ENCODE peak calls at places on chromosome 4, in five cellular contexts. I, A, P, Q and H are unnamed samples.

GRCh38 chr4:38674206-38675144 is 10.5 kb downstream of the KLF3 start:
- DNase-seq in I (no peak), A (no peak), P (no peak), Q (no peak), H (no peak)

GRCh38 chr4:92387459-92388069 is 83.8 kb downstream of the GRID2 start:
- DNase-seq in I (no peak), A (no peak), P (no peak), Q (no peak), H (no peak)

GRCh38 chr4:89364559-89364958 is 57.0 kb upstream of the GPRIN3 start:
- DNase-seq in I (no peak), A (no peak), P (no peak), Q (no peak), H (no peak)

GRCh38 chr4:172147702-172148101 is 334.5 kb downstream of the GALNTL6 start:
- DNase-seq in I (no peak), A (no peak), P (no peak), Q (no peak), H (no peak)

GRCh38 chr4:16757080-16757521 is 141.3 kb downstream of the LDB2 start:
- DNase-seq in I (no peak), A (no peak), P (no peak), Q (no peak), H (no peak)

GRCh38 chr4:53676402-53676871 is 85.2 kb upstream of the LNX1 start:
- DNase-seq in I (no peak), A (no peak), P (no peak), Q (no peak), H (no peak)

GRCh38 chr4:151434183-151434860 is 25.3 kb downstream of the FHIP1A start:
- DNase-seq in I (no peak), A (no peak), P (no peak), Q (no peak), H (no peak)

GRCh38 chr4:26619784-26620183 is 35.9 kb downstream of the TBC1D19 start:
- DNase-seq in I (no peak), A (no peak), P (no peak), Q (no peak), H (no peak)

GRCh38 chr4:147777456-147778091 is 45.7 kb downstream of the ARHGAP10 start:
- DNase-seq in I (no peak), A (no peak), P (no peak), Q (no peak), H (peak)

GRCh38 chr4:141609243-141609642 is 27.1 kb upstream of the IL15 start:
- DNase-seq in I (no peak), A (peak), P (no peak), Q (no peak), H (no peak)

GRCh38 chr4:36420111-36420679 is 138.8 kb downstream of the DTHD1 start:
- DNase-seq in I (no peak), A (no peak), P (no peak), Q (no peak), H (no peak)

GRCh38 chr4:119039779-119040178 is 95.9 kb upstream of the MYOZ2 start:
- DNase-seq in I (no peak), A (no peak), P (no peak), Q (no peak), H (no peak)

GRCh38 chr4:32569844-32570243 is 1849.7 kb downstream of the PCDH7 start:
- DNase-seq in I (no peak), A (no peak), P (no peak), Q (no peak), H (no peak)

GRCh38 chr4:152784490-152785195 is 4.9 kb downstream of the ARFIP1 start:
- DNase-seq in I (no peak), A (no peak), P (no peak), Q (peak), H (no peak)

GRCh38 chr4:181245326-181245725 is 997.9 kb upstream of the TENM3 start:
- DNase-seq in I (no peak), A (no peak), P (no peak), Q (no peak), H (no peak)

GRCh38 chr4:100286601-100287000 is 96.3 kb upstream of the DDIT4L start:
- DNase-seq in I (no peak), A (no peak), P (no peak), Q (no peak), H (no peak)

GRCh38 chr4:8303485-8304281 is 34.1 kb downstream of the HTRA3 start:
- DNase-seq in I (peak), A (no peak), P (no peak), Q (no peak), H (no peak)

GRCh38 chr4:104589264-104589868 is 94.7 kb upstream of the CXXC4 start:
- DNase-seq in I (no peak), A (no peak), P (no peak), Q (no peak), H (no peak)

GRCh38 chr4:73984736-73985527 is 3.1 kb downstream of the PPBP start:
- DNase-seq in I (no peak), A (no peak), P (no peak), Q (no peak), H (no peak)

GRCh38 chr4:64144994-64145393 is 264.3 kb downstream of the TECRL start:
- DNase-seq in I (no peak), A (no peak), P (no peak), Q (peak), H (no peak)

GRCh38 chr4:104979083-104979760 is 167.5 kb upstream of the TET2 start:
- DNase-seq in I (no peak), A (no peak), P (no peak), Q (no peak), H (no peak)

GRCh38 chr4:70564033-70564432 is 28.0 kb upstream of the AMBN start:
- DNase-seq in I (no peak), A (no peak), P (no peak), Q (no peak), H (no peak)

GRCh38 chr4:164945146-164945545 is 32.3 kb downstream of the TRIM61 start:
- DNase-seq in I (no peak), A (no peak), P (no peak), Q (no peak), H (no peak)

GRCh38 chr4:76830612-76831474 is 67.1 kb downstream of the SOWAHB start:
- DNase-seq in I (no peak), A (no peak), P (no peak), Q (peak), H (peak)

GRCh38 chr4:71004281-71004851 is 10.9 kb downstream of the DCK start:
- DNase-seq in I (no peak), A (no peak), P (no peak), Q (no peak), H (no peak)

GRCh38 chr4:145482209-145483021 is 762 bp downstream of the SMAD1 start:
- DNase-seq in I (peak), A (peak), P (peak), Q (peak), H (peak)

GRCh38 chr4:1368421-1369090 is 21.5 kb downstream of the UVSSA start:
- DNase-seq in I (peak), A (no peak), P (no peak), Q (no peak), H (no peak)

GRCh38 chr4:57553695-57554094 is 443.5 kb upstream of the IGFBP7 start:
- DNase-seq in I (no peak), A (no peak), P (no peak), Q (no peak), H (no peak)

GRCh38 chr4:41304221-41304620 is 47.5 kb downstream of the UCHL1 start:
- DNase-seq in I (no peak), A (no peak), P (no peak), Q (no peak), H (no peak)

GRCh38 chr4:20878806-20879205 is 178.5 kb downstream of the PACRGL start:
- DNase-seq in I (no peak), A (no peak), P (no peak), Q (no peak), H (no peak)

GRCh38 chr4:138677651-138678202 is 337.9 kb upstream of the NOCT start:
- DNase-seq in I (no peak), A (no peak), P (no peak), Q (no peak), H (no peak)

GRCh38 chr4:38091636-38092035 is 131.4 kb downstream of the PTTG2 start:
- DNase-seq in I (no peak), A (no peak), P (no peak), Q (no peak), H (no peak)

GRCh38 chr4:8470451-8471024 is 30.0 kb downstream of the TRMT44 start:
- DNase-seq in I (no peak), A (no peak), P (no peak), Q (no peak), H (no peak)

GRCh38 chr4:148044889-148045352 is 313.0 kb downstream of the ARHGAP10 start:
- DNase-seq in I (no peak), A (no peak), P (peak), Q (no peak), H (no peak)

GRCh38 chr4:74665346-74665745 is 129.0 kb downstream of the BTC start:
- DNase-seq in I (no peak), A (no peak), P (no peak), Q (no peak), H (no peak)

GRCh38 chr4:81754169-81754568 is 282.5 kb upstream of the RASGEF1B start:
- DNase-seq in I (no peak), A (no peak), P (no peak), Q (no peak), H (no peak)

GRCh38 chr4:175560628-175561027 is 251.4 kb downstream of the GPM6A start:
- DNase-seq in I (no peak), A (no peak), P (no peak), Q (no peak), H (no peak)

GRCh38 chr4:156547439-156547838 is 424.2 kb downstream of the PDGFC start:
- DNase-seq in I (no peak), A (no peak), P (no peak), Q (no peak), H (no peak)

GRCh38 chr4:44086753-44087152 is 361.9 kb downstream of the KCTD8 start:
- DNase-seq in I (no peak), A (no peak), P (no peak), Q (no peak), H (no peak)

GRCh38 chr4:109383823-109384222 is 49.8 kb upstream of the SEC24B start:
- DNase-seq in I (no peak), A (no peak), P (no peak), Q (no peak), H (no peak)

DNA sequence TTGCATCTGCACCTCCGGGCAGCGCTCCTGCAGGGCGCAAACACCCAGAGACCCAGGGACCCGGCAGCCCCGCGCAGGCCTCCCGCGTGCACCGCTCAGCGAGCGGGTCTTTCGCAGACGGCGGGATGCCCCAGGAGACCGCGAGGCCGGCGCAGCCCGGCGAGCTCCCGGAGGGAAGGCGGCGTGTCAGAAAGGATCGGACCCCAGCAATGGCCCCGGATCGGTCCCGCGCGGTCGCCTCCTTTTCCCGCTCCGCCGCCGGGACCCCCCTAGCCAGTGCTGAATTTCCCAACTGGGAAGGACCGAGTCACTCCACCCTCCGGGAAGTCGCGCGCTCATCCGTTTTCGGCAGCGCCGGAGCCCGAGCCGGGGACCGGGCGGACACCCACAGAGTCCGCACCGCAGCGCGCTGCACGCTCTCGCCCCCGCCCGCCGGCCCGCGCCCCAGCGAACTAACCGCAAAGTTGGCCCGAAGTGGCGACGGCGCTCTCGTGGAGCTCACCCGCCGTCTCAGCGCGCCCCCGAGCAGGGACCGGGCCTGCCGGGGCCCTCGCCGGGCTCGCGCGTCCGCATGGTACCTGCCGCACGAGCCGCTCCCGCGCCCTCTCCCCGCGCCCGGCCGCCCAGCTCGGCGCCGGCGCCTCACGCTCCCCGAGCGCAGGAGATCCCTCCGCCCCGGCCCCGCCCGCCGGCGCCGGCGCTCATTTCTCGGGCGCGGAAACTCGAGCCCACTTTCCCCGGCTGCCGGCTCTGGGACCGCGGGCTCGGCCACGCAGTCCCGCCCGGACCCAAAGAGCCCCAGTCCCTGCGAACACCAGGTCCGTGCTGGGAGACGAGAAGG is at the start of gene FAT1:
- DNase-seq in I (peak), A (peak), P (peak), Q (peak), H (peak)
- TF ChIP-seq POLR2A in I (peak), A (no peak), P (no peak), Q (no peak), H (peak)

DNA sequence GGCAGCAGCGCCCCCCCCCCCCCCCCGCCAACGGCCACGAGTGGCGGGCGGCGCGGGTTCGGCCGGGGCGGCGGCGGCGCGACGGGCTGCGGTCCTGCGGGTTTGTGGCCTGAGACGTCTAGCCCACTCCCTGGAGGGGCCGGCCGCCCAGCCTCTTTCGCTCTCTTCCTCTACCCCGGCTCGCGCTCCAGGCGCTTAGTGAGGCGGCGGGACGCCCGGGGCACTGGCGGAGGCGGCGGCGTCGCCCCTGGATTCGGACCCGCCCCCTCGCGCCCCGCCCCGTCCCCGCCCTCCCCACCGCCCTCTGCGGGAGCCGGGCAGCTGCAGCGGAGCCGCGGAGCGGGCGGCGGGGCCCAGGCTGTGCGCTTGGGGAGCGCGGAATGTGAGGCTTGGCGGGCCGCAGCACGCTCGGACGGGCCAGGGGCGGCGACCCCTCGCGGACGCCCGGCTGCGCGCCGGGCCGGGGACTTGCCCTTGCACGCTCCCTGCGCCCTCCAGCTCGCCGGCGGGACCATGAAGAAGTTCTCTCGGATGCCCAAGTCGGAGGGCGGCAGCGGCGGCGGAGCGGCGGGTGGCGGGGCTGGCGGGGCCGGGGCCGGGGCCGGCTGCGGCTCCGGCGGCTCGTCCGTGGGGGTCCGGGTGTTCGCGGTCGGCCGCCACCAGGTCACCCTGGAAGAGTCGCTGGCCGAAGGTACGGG is at the start of gene BMP2K:
- DNase-seq in I (peak), A (peak), P (peak), Q (peak), H (peak)
- TF ChIP-seq POLR2A in I (no peak), A (no peak), P (peak), Q (no peak), H (peak)

GRCh38 chr4:101419324-101420135 is 72.2 kb upstream of the PPP3CA start:
- DNase-seq in I (no peak), A (no peak), P (no peak), Q (no peak), H (no peak)
- TF ChIP-seq POLR2A in I (no peak), A (no peak), P (no peak), Q (no peak), H (no peak)

DNA sequence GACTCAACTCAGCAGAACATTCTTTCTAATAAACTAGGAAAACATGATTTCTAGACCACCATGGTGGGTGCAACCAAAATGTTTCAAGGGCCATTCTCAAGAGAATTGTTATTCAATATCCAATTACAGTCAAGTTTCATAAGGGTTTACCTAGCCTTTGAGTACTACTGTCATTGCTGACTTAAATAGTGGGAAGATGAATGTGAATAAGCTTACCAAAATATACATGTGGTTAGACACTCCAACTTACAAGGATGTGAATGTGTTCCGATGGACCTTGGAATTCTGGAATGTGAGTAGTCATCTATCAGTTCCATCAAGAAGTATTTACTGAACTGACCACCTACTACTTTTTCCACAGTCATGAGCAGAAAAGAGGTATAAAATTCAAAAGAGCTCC is 16.9 kb downstream of the SH3RF1 start:
- DNase-seq in I (no peak), A (no peak), P (no peak), Q (no peak), H (no peak)
- TF ChIP-seq POLR2A in I (no peak), A (no peak), P (no peak), Q (no peak), H (no peak)